ENCODE peak calls at places on chromosomes 11 and 22, in nine cellular contexts. B is hepatocyte, V is GM23248, Z is MM.1S, K is neural progenitor cell, Y is HCT116, J is PC-3, U is GM23338, T is OCI-LY7. M is an unnamed sample.
A peak's percentile ranks its signal among the peaks of the same experiment; 100 is the strongest.

GRCh38 chr11:79092791-79093313 is 348.0 kb downstream of the TENM4 start:
- DNase-seq in J (peak; percentile 98), U (no peak), Y (peak; percentile 13), Z (no peak), B (no peak), T (peak; percentile 5), V (peak; percentile 86), K (no peak), M (no peak)

GRCh38 chr22:29030016-29030617 is 31.5 kb downstream of the C22orf31 start:
- DNase-seq in Z (no peak), B (no peak), U (peak; percentile 29), T (no peak), K (no peak), V (peak; percentile 53), J (peak; percentile 26), Y (peak; percentile 50), M (no peak)

GRCh38 chr11:71298016-71298550 is 45.7 kb upstream of the SHANK2 start:
- DNase-seq in U (no peak), T (no peak), V (no peak), J (no peak), K (no peak), Z (no peak), Y (no peak), B (no peak), M (no peak)

GRCh38 chr22:39453765-39454378 is 2.9 kb upstream of the MGAT3 start:
- DNase-seq in T (no peak), J (no peak), U (peak; percentile 56), V (no peak), Y (no peak), K (peak; percentile 75), Z (no peak), B (no peak), M (no peak)

GRCh38 chr22:38273135-38273761 is 438 bp upstream of the TMEM184B start:
- DNase-seq in T (peak; percentile 30), J (no peak), U (no peak), V (peak; percentile 57), K (no peak), B (no peak), Y (no peak), Z (no peak), M (no peak)

GRCh38 chr11:119828819-119829218 is 99.8 kb upstream of the NECTIN1 start:
- DNase-seq in K (no peak), B (no peak), Z (no peak), T (no peak), U (no peak), Y (no peak), J (no peak), V (no peak), M (no peak)

GRCh38 chr11:35141538-35141937 is 2.6 kb downstream of the CD44 start:
- DNase-seq in Z (no peak), V (peak; percentile 66), T (no peak), J (peak; percentile 73), K (no peak), Y (no peak), U (no peak), B (no peak), M (no peak)

GRCh38 chr11:9260182-9261146 is 4.7 kb downstream of the DENND5A start:
- DNase-seq in K (no peak), Z (peak; percentile 77), T (peak; percentile 60), V (peak; percentile 33), U (peak; percentile 43), B (no peak), J (no peak), Y (no peak), M (peak; percentile 41)

GRCh38 chr11:132444891-132445290 is 1074.5 kb downstream of the NTM start:
- DNase-seq in Y (no peak), Z (no peak), J (no peak), V (no peak), T (no peak), K (no peak), B (no peak), U (no peak), M (no peak)

GRCh38 chr11:14645985-14646900 is 2.6 kb downstream of the PDE3B start:
- DNase-seq in J (no peak), K (no peak), B (no peak), U (no peak), Z (peak; percentile 16), Y (no peak), V (no peak), T (no peak), M (no peak)

GRCh38 chr11:113907681-113908080 is 3.1 kb downstream of the HTR3B start:
- DNase-seq in J (no peak), B (no peak), U (no peak), Y (no peak), K (no peak), V (no peak), T (no peak), Z (no peak), M (no peak)

GRCh38 chr11:92838655-92839334 is 130.7 kb upstream of the MTNR1B start:
- DNase-seq in V (no peak), U (peak; percentile 61), B (no peak), J (no peak), K (peak; percentile 56), Y (no peak), T (no peak), Z (no peak), M (no peak)

GRCh38 chr22:41915035-41915782 is at the start of gene SHISA8:
- DNase-seq in B (peak; percentile 80), T (no peak), Z (peak; percentile 42), Y (no peak), J (peak; percentile 43), V (peak; percentile 71), U (peak; percentile 73), K (peak; percentile 79), M (peak; percentile 70)

GRCh38 chr11:126411971-126412381 is 56.5 kb downstream of the ST3GAL4 start:
- DNase-seq in K (no peak), Y (no peak), Z (no peak), V (peak; percentile 48), J (no peak), U (peak; percentile 44), B (no peak), T (no peak), M (no peak)

GRCh38 chr11:12172493-12173013 is 62.2 kb downstream of the MICAL2 start:
- DNase-seq in Y (no peak), B (no peak), Z (no peak), T (no peak), U (no peak), J (no peak), K (no peak), V (no peak), M (no peak)

GRCh38 chr11:76371170-76371569 is 9.8 kb downstream of the THAP12 start:
- DNase-seq in Z (no peak), J (peak; percentile 96), B (peak; percentile 63), T (no peak), Y (peak; percentile 28), U (no peak), V (peak; percentile 91), K (no peak), M (no peak)

GRCh38 chr22:20569059-20570058 is 61.9 kb downstream of the MED15 start:
- DNase-seq in K (no peak), T (no peak), Z (no peak), Y (peak; percentile 78), V (peak; percentile 99), J (peak; percentile 90), B (peak; percentile 83), U (no peak), M (no peak)
- TF ChIP-seq EZH2phosphoT487 in K (no peak), T (no peak), Z (no peak), Y (no peak), V (no peak), J (no peak), B (no peak), U (no peak), M (no peak)

GRCh38 chr11:18650353-18650752 is 16.2 kb upstream of the SPTY2D1 start:
- DNase-seq in Z (no peak), J (no peak), B (no peak), Y (no peak), V (no peak), K (no peak), U (no peak), T (no peak), M (no peak)

GRCh38 chr11:18650859-18651557 is 16.9 kb upstream of the SPTY2D1 start:
- DNase-seq in J (peak; percentile 62), V (peak; percentile 66), Z (peak; percentile 78), B (peak; percentile 60), T (peak; percentile 60), U (peak; percentile 94), Y (peak; percentile 69), K (peak; percentile 64), M (peak; percentile 16)
- TF ChIP-seq EZH2phosphoT487 in J (no peak), V (no peak), Z (no peak), B (no peak), T (no peak), U (no peak), Y (no peak), K (no peak), M (no peak)

GRCh38 chr11:6979365-6979764 is 40.8 kb downstream of the ZNF214 start:
- DNase-seq in Y (no peak), J (peak; percentile 4), T (no peak), K (no peak), V (peak; percentile 60), B (no peak), U (no peak), Z (no peak), M (no peak)
- TF ChIP-seq EZH2phosphoT487 in Y (no peak), J (no peak), T (no peak), K (no peak), V (no peak), B (no peak), U (no peak), Z (no peak), M (no peak)

DNA sequence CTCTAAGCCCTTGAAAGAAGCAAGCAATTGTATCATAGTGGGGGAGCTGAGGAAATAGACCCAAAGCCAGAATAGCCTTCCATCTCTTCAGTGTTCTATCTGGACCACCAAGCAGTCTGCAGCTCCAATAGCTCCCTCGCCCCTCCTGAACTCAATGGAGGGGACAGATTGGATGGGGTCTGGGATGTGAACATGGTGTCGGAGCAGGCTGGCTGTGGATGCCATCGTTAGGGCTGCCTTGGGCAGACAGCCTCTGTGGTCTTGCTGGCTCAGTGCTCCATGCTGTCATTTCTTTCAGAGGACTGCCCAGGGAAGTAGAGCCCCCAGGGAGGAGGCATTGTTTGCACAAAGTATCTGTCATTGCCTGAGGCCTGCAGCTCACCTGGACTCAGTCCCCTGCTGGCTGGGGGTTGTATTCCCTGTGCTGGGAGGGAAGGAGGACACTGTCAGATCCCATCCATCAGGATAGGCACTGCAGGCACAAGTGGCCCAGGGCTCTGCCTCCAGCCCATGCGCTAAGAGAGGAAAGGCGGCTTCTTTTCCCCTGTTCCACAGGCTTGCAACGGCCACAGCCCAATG is 537.7 kb downstream of the BUD13 start:
- DNase-seq in Z (no peak), U (peak; percentile 55), T (no peak), Y (no peak), V (no peak), K (no peak), J (no peak), B (no peak), M (no peak)
- TF ChIP-seq EZH2phosphoT487 in Z (no peak), U (no peak), T (no peak), Y (no peak), V (no peak), K (no peak), J (no peak), B (no peak), M (no peak)

M was measured in SK-N-SH.